ENCODE peak calls at places on chromosomes 7 and 10, in six cellular contexts. A is CD8-positive, alpha-beta T cell; X is stomach; V is spleen; H is cardiac muscle cell; D is hepatocyte. M is an unnamed sample. For H3K36me3, the result is how much of the 10 kb centered on the place peaks cover.

GRCh38 chr7:80916770-80917681 is 1.8 kb downstream of the SEMA3C start:
- DNase-seq in A (no peak), X (no peak), V (no peak), H (peak), D (peak), M (peak)

GRCh38 chr7:3063016-3063753 is 19.5 kb upstream of the CARD11 start:
- DNase-seq in A (peak), X (no peak), V (peak), H (no peak), D (no peak), M (no peak)

GRCh38 chr7:151552352-151553028 is 32.8 kb upstream of the RHEB start:
- DNase-seq in A (no peak), X (peak), V (no peak), H (no peak), D (peak), M (peak)

GRCh38 chr7:65475734-65476319 is 102.2 kb downstream of the ZNF92 start:
- DNase-seq in A (no peak), X (no peak), V (peak), H (peak), D (no peak), M (peak)

GRCh38 chr10:110076559-110077318 is 69.0 kb downstream of the ADD3 start:
- DNase-seq in A (no peak), X (no peak), V (no peak), H (peak), D (peak), M (peak)

GRCh38 chr10:126671402-126671975 is 996 bp upstream of the C10orf90 start:
- DNase-seq in A (no peak), X (no peak), V (no peak), H (no peak), D (no peak), M (no peak)

GRCh38 chr10:62726638-62727037 is 77.9 kb upstream of the ADO start:
- DNase-seq in A (no peak), X (no peak), V (no peak), H (no peak), D (no peak), M (no peak)

GRCh38 chr7:13628231-13629001 is 361.1 kb downstream of the ETV1 start:
- DNase-seq in A (no peak), X (no peak), V (no peak), H (peak), D (no peak), M (peak)

GRCh38 chr7:157558875-157559595 is 222.2 kb downstream of the DNAJB6 start:
- DNase-seq in A (no peak), X (no peak), V (peak), H (no peak), D (no peak), M (no peak)

GRCh38 chr10:91137822-91138221 is 82.6 kb upstream of the PCGF5 start:
- DNase-seq in A (no peak), X (no peak), V (no peak), H (no peak), D (no peak), M (peak)

GRCh38 chr10:77799352-77799751 is 127.2 kb downstream of the DLG5 start:
- DNase-seq in A (no peak), X (no peak), V (no peak), H (no peak), D (no peak), M (no peak)

GRCh38 chr10:62374862-62375710 is 917 bp downstream of the ZNF365 start:
- DNase-seq in A (no peak), X (no peak), V (no peak), H (no peak), D (no peak), M (peak)

GRCh38 chr7:142711722-142712616 is 37.3 kb upstream of the PRSS1 start:
- DNase-seq in A (no peak), X (no peak), V (no peak), H (peak), D (peak), M (peak)

GRCh38 chr10:64682043-64682442 is 1160.8 kb downstream of the REEP3 start:
- DNase-seq in A (no peak), X (no peak), V (no peak), H (no peak), D (peak), M (peak)

GRCh38 chr10:37379991-37380390 is 254.6 kb downstream of the ANKRD30A start:
- DNase-seq in A (no peak), X (no peak), V (no peak), H (no peak), D (no peak), M (peak)

GRCh38 chr7:68977709-68978108 is 620.6 kb upstream of the AUTS2 start:
- DNase-seq in A (no peak), X (no peak), V (no peak), H (no peak), D (no peak), M (no peak)

GRCh38 chr7:142871260-142872105 is 14.1 kb downstream of the TRPV6 start:
- DNase-seq in A (no peak), X (no peak), V (no peak), H (no peak), D (no peak), M (no peak)

GRCh38 chr10:46079831-46080585 is 33.9 kb upstream of the MSMB start:
- DNase-seq in A (no peak), X (no peak), V (no peak), H (peak), D (no peak), M (no peak)

GRCh38 chr7:98213874-98214810 is 2.9 kb downstream of the BHLHA15 start:
- DNase-seq in A (no peak), X (peak), V (peak), H (no peak), D (no peak), M (no peak)

GRCh38 chr7:73901231-73901822 is 40.4 kb downstream of the TMEM270 start:
- DNase-seq in A (no peak), X (no peak), V (peak), H (no peak), D (no peak), M (no peak)

GRCh38 chr10:126570631-126571170 is 99.8 kb downstream of the C10orf90 start:
- DNase-seq in A (no peak), X (no peak), V (no peak), H (no peak), D (no peak), M (no peak)

DNA sequence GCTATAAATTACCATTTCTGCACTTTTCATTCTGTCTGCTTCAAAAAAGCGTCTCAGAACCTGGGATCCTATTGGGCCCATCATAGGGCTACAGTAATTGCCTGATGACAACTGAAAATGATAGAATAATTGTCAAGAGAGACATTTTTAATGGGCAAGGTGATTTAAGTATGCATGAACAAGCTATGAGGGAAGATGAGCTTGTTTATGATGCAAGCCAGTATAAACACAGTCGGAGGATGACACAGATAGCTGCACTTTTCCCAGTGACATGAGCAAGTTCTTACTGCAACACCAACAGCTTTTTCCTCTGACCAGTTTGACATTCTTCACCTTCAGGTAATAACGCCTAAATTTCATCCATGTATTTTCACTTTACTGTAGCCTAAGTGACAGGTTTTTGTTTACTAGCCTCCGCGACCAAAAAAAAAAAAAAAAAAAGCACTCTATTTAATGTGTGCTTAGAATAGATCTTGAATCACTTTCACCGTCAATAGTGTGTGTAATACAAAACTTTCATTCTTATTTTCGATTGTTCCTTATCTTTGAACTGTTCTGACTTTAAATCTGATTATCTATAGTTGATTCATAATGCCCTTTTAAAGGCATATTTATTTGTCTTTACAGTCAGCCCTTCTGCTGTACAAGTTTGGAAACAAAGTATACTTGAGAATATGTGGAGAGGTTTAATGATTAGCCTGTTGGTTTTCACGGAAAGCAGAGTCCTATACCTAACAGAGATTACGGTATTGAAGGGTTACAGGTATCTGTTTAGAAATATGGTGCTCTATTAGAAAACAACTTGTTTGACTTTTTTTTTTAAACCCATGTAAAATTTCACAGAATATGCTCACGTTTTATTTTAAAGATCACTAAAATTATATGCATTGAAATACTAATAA is 1.7 kb downstream of the FOXP2 start:
- DNase-seq in A (no peak), X (no peak), V (no peak), H (no peak), D (no peak), M (peak)
- H3K4me3 ChIP-seq in A (no peak), X (peak), V (no peak), H (no peak), D (no peak), M (no peak)

GRCh38 chr7:66905689-66906088 is 15.3 kb upstream of the TMEM248 start:
- DNase-seq in A (no peak), X (no peak), V (no peak), H (no peak), D (no peak), M (no peak)
- TF ChIP-seq CTCF in A (no peak), X (no peak), V (no peak), H (peak), D (no peak), M (peak)

DNA sequence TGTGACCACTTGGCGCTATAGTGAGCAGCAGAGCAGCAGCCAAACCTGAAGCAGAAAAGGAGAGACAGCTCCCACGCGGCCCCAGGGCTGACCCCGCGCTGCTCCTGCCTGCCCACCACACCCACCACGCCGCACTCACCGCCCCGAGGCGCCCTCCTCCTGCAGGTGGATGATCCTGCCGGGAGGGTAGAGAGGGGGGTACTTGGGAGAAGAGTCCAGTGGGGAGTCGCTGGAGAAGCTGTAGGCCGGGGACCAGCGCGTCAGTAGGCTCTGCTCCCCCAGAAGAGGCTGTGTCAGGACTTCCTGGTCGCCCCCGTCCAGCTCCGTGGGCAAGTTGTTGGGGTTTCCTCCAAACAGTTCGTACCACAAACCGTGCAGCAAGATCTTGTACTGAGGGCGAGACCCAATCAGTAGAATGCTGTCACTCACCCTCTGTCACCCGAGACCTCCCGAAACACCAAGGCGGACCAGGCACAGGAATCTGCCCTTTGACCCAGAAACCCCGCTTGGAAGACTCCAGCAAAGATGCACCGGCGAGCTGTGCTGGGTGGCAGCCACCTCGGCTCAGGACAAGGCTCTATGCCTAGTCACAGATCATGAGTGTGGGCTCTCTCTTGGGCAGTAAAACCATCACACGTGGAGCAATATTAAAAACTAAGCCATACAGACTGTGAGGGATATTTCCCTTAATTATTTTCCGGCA is 37.6 kb downstream of the DAGLB start:
- DNase-seq in A (no peak), X (no peak), V (peak), H (no peak), D (no peak), M (no peak)
- H3K36me3 ChIP-seq in A (under half), X (half or more), V (half or more), H (under half), D (under half), M (under half)

GRCh38 chr7:32762894-32763293 is 128.7 kb downstream of the KBTBD2 start:
- DNase-seq in A (no peak), X (no peak), V (no peak), H (no peak), D (no peak), M (no peak)

GRCh38 chr7:32765185-32765584 is 126.4 kb downstream of the KBTBD2 start:
- DNase-seq in A (no peak), X (no peak), V (no peak), H (no peak), D (no peak), M (no peak)

GRCh38 chr7:32761451-32762320 is 129.9 kb downstream of the KBTBD2 start:
- DNase-seq in A (no peak), X (no peak), V (peak), H (peak), D (no peak), M (no peak)

GRCh38 chr7:32762321-32762669 is 129.3 kb downstream of the KBTBD2 start:
- DNase-seq in A (no peak), X (no peak), V (no peak), H (no peak), D (no peak), M (no peak)
- H3K4me3 ChIP-seq in A (no peak), X (no peak), V (peak), H (no peak), D (no peak), M (no peak)